ENCODE peak calls at places on chromosome 17, in ten cellular contexts. U is tibial artery, Q is lung, F is testis, B is fibroblast of lung, T is uterus, H is ovary, N is GM23338, W is HCT116, S is thoracic aorta. R is an unnamed sample.

GRCh38 chr17:16477255-16477654 is 14.7 kb downstream of the LRRC75A start:
- DNase-seq in U (no peak), Q (no peak), F (peak; percentile 57), B (peak; percentile 89), T (peak; percentile 69), H (peak; percentile 78), N (no peak), W (peak; percentile 29), S (no peak), R (peak; percentile 90)

GRCh38 chr17:51455931-51456330 is 195.6 kb downstream of the UTP18 start:
- DNase-seq in U (no peak), Q (no peak), F (no peak), B (peak; percentile 13), T (no peak), H (no peak), N (no peak), W (no peak), S (no peak), R (no peak)

GRCh38 chr17:55285340-55286301 is 20.9 kb downstream of the HLF start:
- DNase-seq in U (peak; percentile 98), Q (peak; percentile 91), F (peak; percentile 97), B (peak; percentile 50), T (peak; percentile 96), H (peak; percentile 97), N (no peak), W (no peak), S (peak; percentile 93), R (no peak)

GRCh38 chr17:49746791-49747490 is 17.0 kb downstream of the FAM117A start:
- DNase-seq in U (no peak), Q (no peak), F (no peak), B (no peak), T (no peak), H (no peak), N (peak; percentile 15), W (no peak), S (no peak), R (no peak)

GRCh38 chr17:35129973-35130351 is 8.5 kb downstream of the FNDC8 start:
- DNase-seq in U (no peak), Q (no peak), F (no peak), B (peak; percentile 36), T (no peak), H (no peak), N (no peak), W (no peak), S (no peak), R (no peak)

GRCh38 chr17:82334204-82334621 is 647 bp upstream of the SECTM1 start:
- DNase-seq in U (no peak), Q (no peak), F (no peak), B (no peak), T (no peak), H (peak; percentile 56), N (no peak), W (no peak), S (no peak), R (no peak)

GRCh38 chr17:4806770-4807533 is at the start of gene PLD2:
- DNase-seq in U (peak; percentile 89), Q (peak; percentile 84), F (peak; percentile 90), B (peak; percentile 71), T (peak; percentile 80), H (peak; percentile 88), N (peak; percentile 93), W (peak; percentile 42), S (no peak), R (peak; percentile 97)

GRCh38 chr17:38752930-38753506 is 477 bp downstream of the PSMB3 start:
- DNase-seq in U (no peak), Q (no peak), F (no peak), B (no peak), T (no peak), H (no peak), N (no peak), W (no peak), S (no peak), R (no peak)

GRCh38 chr17:10278218-10278617 is 79.8 kb upstream of the GAS7 start:
- DNase-seq in U (no peak), Q (no peak), F (no peak), B (no peak), T (no peak), H (no peak), N (peak; percentile 37), W (no peak), S (no peak), R (peak; percentile 85)

GRCh38 chr17:17497065-17497844 is 1.1 kb upstream of the RASD1 start:
- DNase-seq in U (peak; percentile 16), Q (no peak), F (no peak), B (peak; percentile 20), T (no peak), H (peak; percentile 39), N (no peak), W (no peak), S (no peak), R (no peak)

GRCh38 chr17:59361916-59362810 is 30.7 kb downstream of the YPEL2 start:
- DNase-seq in U (peak; percentile 64), Q (no peak), F (no peak), B (peak; percentile 98), T (no peak), H (no peak), N (no peak), W (no peak), S (no peak), R (no peak)

GRCh38 chr17:7873051-7873450 is 15.2 kb downstream of the CYB5D1 start:
- DNase-seq in U (no peak), Q (no peak), F (no peak), B (no peak), T (no peak), H (no peak), N (peak; percentile 47), W (no peak), S (no peak), R (peak; percentile 30)
- TF ChIP-seq CTCF in U (no peak), Q (no peak), F (no peak), B (no peak), T (no peak), H (no peak), N (no peak), W (no peak), S (no peak), R (no peak)

GRCh38 chr17:27559506-27559931 is 71.5 kb upstream of the LGALS9 start:
- DNase-seq in U (peak; percentile 73), Q (peak; percentile 40), F (peak; percentile 25), B (peak; percentile 71), T (peak; percentile 77), H (peak; percentile 76), N (no peak), W (no peak), S (no peak), R (no peak)

GRCh38 chr17:27558341-27558740 is 72.6 kb upstream of the LGALS9 start:
- DNase-seq in U (no peak), Q (no peak), F (no peak), B (no peak), T (no peak), H (no peak), N (no peak), W (no peak), S (no peak), R (no peak)

GRCh38 chr17:27559996-27560481 is 70.9 kb upstream of the LGALS9 start:
- DNase-seq in U (peak; percentile 80), Q (peak; percentile 54), F (no peak), B (peak; percentile 91), T (peak; percentile 72), H (peak; percentile 72), N (no peak), W (no peak), S (no peak), R (no peak)

GRCh38 chr17:27560668-27561067 is 70.3 kb upstream of the LGALS9 start:
- DNase-seq in U (no peak), Q (peak; percentile 44), F (no peak), B (no peak), T (peak; percentile 27), H (no peak), N (no peak), W (no peak), S (no peak), R (no peak)

DNA sequence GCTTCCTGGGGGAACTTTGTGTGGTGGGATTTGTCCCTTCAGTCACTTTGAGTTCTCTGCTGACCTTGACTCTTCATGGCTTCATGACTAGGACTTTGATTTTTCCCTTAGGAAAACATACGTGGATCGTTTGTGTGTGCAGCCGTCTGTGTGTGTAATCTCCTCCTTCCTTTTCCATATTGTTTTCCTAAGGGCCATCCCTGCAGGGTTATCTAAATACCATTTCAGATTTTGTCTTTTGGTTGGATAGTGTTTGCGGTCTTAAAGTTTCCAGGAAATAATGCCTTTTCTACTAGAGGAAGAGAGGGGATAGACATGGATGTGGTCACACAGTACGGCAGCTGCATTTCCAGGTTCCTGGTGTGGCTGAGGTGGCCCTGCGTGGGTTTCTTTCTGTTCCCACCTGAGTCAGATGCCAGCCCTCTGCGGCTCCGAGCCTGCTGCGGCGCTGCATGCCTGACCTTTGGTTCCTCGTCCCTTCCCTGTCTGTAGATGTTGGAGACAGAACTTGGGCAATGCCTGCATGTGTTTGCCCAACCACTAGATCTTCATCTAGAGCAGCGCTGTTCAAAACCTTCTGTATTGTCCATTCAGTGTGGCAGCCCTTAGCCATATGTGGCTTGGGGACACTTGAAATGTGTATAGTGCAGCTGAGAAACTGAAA is 72.0 kb upstream of the LGALS9 start:
- DNase-seq in U (no peak), Q (peak; percentile 40), F (no peak), B (no peak), T (no peak), H (no peak), N (no peak), W (no peak), S (no peak), R (no peak)
- H3K27ac ChIP-seq in U (peak overlapping the region; percentile 1), Q (peak overlapping the region; percentile 91), F (no peak overlapping the region), B (peak overlapping the region; percentile 51), T (peak overlapping the region; percentile 68), H (no peak overlapping the region), N (peak overlapping the region; percentile 50), W (no peak overlapping the region), S (no peak overlapping the region), R (no peak overlapping the region)

DNA sequence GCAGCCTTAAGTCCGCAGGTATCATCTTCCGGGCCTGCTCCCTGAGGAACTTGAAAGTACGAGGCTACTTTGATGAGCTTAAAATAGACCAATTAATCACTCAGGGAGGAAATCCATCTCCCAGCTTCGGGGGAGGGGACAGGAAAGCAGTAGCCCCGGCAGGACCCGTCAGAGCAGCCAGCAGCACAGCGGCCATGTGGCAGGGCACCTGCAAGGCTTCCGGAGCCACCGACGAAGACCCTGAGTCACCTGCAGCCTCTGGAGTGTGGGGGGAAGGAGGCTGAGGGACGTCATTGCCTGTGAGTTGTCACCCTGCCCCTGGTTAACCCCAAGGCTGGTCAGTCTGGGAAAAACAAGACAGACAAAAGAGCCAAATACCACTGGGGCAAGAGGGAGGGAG is 4.4 kb upstream of the CYB561 start:
- DNase-seq in U (no peak), Q (no peak), F (no peak), B (peak; percentile 27), T (no peak), H (no peak), N (no peak), W (no peak), S (no peak), R (no peak)
- H3K4me1 ChIP-seq in U (peaks cover 32% of the 10 kb centered on the region), Q (no peaks in the 10 kb centered on the region), F (peaks cover 34% of the 10 kb centered on the region), B (no peaks in the 10 kb centered on the region), T (peaks cover 12% of the 10 kb centered on the region), H (peaks cover 7% of the 10 kb centered on the region), N (peaks cover 16% of the 10 kb centered on the region), W (peaks cover 36% of the 10 kb centered on the region), S (peaks cover 5% of the 10 kb centered on the region), R (peaks cover 4% of the 10 kb centered on the region)

DNA sequence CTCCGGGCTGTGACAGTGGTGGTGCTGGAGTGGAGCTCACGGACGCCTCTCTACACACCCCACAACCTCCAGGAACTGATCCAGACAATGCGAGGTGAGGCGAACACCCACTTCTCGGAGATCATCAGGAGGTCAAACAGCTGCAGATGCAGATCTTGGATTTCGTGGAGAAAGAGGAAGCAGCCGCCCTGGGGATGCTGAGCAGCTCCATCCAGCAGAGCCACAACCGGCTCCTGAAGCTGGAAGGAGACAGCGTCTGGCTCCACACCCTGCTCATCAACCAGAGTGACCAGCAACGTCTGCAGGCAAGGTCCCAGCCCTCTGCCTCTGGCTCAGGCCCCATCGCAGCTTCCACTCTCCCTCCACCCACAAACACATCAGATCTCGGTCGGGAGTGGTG is 13.2 kb upstream of the SLC16A5 start:
- DNase-seq in U (no peak), Q (no peak), F (no peak), B (no peak), T (no peak), H (no peak), N (no peak), W (no peak), S (no peak), R (no peak)
- TF ChIP-seq CTCF in U (no peak), Q (no peak), F (no peak), B (no peak), T (no peak), H (no peak), N (no peak), W (no peak), S (no peak), R (no peak)